ENCODE peak calls at places on chromosomes 16 and 17, in six cellular contexts. M, E, F, A, Z and V are unnamed samples.

GRCh38 chr17:68777243-68777855 is 176.2 kb upstream of the FAM20A start:
- DNase-seq in M (peak), E (peak), F (peak), A (peak), Z (peak), V (peak)

GRCh38 chr16:15949210-15950166 is at the start of gene ABCC1:
- DNase-seq in M (peak), E (peak), F (peak), A (peak), Z (no peak), V (peak)

GRCh38 chr16:75048546-75048945 is 49.7 kb downstream of the ZNRF1 start:
- DNase-seq in M (no peak), E (no peak), F (no peak), A (no peak), Z (no peak), V (no peak)

GRCh38 chr17:7853693-7854043 is 1.2 kb upstream of the TMEM88 start:
- DNase-seq in M (no peak), E (peak), F (peak), A (no peak), Z (no peak), V (no peak)

GRCh38 chr17:82696916-82697807 is 1.3 kb downstream of the RAB40B start:
- DNase-seq in M (no peak), E (peak), F (peak), A (peak), Z (no peak), V (no peak)

GRCh38 chr16:1206326-1206725 is 18.7 kb downstream of the TPSG1 start:
- DNase-seq in M (no peak), E (no peak), F (no peak), A (no peak), Z (no peak), V (no peak)

GRCh38 chr17:28076138-28076537 is 33.7 kb downstream of the NLK start:
- DNase-seq in M (no peak), E (no peak), F (no peak), A (no peak), Z (no peak), V (peak)

GRCh38 chr16:78137179-78137578 is 37.7 kb downstream of the WWOX start:
- DNase-seq in M (no peak), E (no peak), F (no peak), A (no peak), Z (no peak), V (no peak)

GRCh38 chr16:72139908-72140307 is 32.0 kb downstream of the PMFBP1 start:
- DNase-seq in M (no peak), E (no peak), F (no peak), A (no peak), Z (no peak), V (no peak)

GRCh38 chr16:3027983-3028715 is 4.3 kb downstream of the THOC6 start:
- DNase-seq in M (peak), E (peak), F (peak), A (peak), Z (peak), V (peak)

GRCh38 chr16:88543230-88543813 is 26.9 kb upstream of the ZC3H18 start:
- DNase-seq in M (no peak), E (no peak), F (no peak), A (no peak), Z (no peak), V (no peak)

GRCh38 chr16:58421029-58421428 is 28.8 kb downstream of the GINS3 start:
- DNase-seq in M (no peak), E (no peak), F (no peak), A (no peak), Z (no peak), V (peak)

GRCh38 chr17:2250140-2251095 is 53.2 kb downstream of the SMG6 start:
- DNase-seq in M (no peak), E (no peak), F (no peak), A (peak), Z (no peak), V (no peak)

GRCh38 chr17:45976755-45977505 is 22.1 kb upstream of the STH start:
- DNase-seq in M (no peak), E (no peak), F (no peak), A (no peak), Z (no peak), V (no peak)

GRCh38 chr17:37884516-37884915 is 39.7 kb upstream of the TBC1D3K start:
- DNase-seq in M (no peak), E (no peak), F (peak), A (no peak), Z (no peak), V (no peak)

GRCh38 chr17:73485130-73485529 is 159.1 kb downstream of the SDK2 start:
- DNase-seq in M (no peak), E (no peak), F (peak), A (no peak), Z (no peak), V (no peak)

GRCh38 chr17:77322534-77323412 is 182.0 kb downstream of the SEC14L1 start:
- DNase-seq in M (peak), E (peak), F (no peak), A (peak), Z (peak), V (peak)

GRCh38 chr16:12557808-12558207 is 245.9 kb downstream of the CPPED1 start:
- DNase-seq in M (no peak), E (peak), F (no peak), A (no peak), Z (no peak), V (peak)
- TF ChIP-seq EZH2phosphoT487 in M (no peak), E (no peak), F (no peak), A (no peak), Z (no peak), V (no peak)

DNA sequence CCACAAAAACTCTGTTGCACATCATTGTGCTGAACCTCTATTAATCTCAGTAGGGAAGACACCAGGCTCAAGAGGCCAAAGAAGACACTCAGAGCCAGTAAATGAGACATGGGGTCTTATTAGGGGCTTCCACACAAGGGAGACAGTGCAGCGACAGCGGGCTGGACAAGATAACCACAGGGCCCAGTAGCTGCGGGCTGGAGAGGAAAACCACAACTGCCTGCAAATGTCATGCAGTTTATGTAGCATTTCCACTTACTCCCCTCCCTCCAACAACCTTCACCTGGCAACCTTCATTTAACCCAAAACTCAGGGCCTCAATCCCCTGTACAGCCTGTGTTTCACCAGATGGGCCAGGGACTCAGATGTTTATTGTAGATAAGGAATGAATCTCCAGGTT is 185.6 kb downstream of the UTP18 start:
- DNase-seq in M (no peak), E (no peak), F (no peak), A (no peak), Z (no peak), V (no peak)
- TF ChIP-seq EZH2phosphoT487 in M (no peak), E (no peak), F (no peak), A (no peak), Z (no peak), V (no peak)

GRCh38 chr16:69410285-69410990 is 14.0 kb upstream of the CYB5B start:
- DNase-seq in M (peak), E (no peak), F (no peak), A (peak), Z (peak), V (no peak)
- TF ChIP-seq EZH2phosphoT487 in M (no peak), E (no peak), F (no peak), A (no peak), Z (no peak), V (no peak)

DNA sequence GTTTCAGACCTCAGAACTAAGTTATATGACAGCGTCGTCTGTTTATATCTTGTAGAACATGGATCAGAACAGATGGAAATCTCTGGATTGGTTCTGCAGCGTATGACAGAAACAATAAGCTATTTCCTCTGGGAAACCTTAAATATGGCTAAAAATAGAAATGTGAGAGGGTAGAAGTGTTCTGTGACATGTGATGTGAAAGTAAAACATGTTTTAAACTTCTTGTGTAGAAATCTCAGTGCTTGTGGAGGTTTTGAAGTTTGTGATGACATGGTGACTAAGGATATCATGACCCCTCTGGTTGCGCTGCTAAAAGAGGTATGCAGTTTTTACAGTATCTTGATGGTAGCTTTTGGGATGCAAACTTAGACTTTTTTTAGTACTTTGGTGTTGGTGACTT is 2.8 kb downstream of the HEATR3 start:
- DNase-seq in M (no peak), E (no peak), F (no peak), A (peak), Z (no peak), V (no peak)
- TF ChIP-seq EZH2phosphoT487 in M (no peak), E (no peak), F (no peak), A (no peak), Z (no peak), V (no peak)

GRCh38 chr17:20224379-20224778 is 215.2 kb downstream of the SPECC1 start:
- DNase-seq in M (no peak), E (no peak), F (no peak), A (no peak), Z (no peak), V (no peak)

GRCh38 chr17:20228410-20228809 is 219.3 kb downstream of the SPECC1 start:
- DNase-seq in M (no peak), E (no peak), F (no peak), A (no peak), Z (no peak), V (no peak)

GRCh38 chr17:20223808-20224328 is 214.7 kb downstream of the SPECC1 start:
- DNase-seq in M (peak), E (no peak), F (no peak), A (no peak), Z (no peak), V (no peak)

GRCh38 chr17:20226814-20227482 is 217.8 kb downstream of the SPECC1 start:
- DNase-seq in M (peak), E (peak), F (peak), A (peak), Z (peak), V (peak)

GRCh38 chr17:20225162-20226115 is 216.3 kb downstream of the SPECC1 start:
- DNase-seq in M (peak), E (no peak), F (peak), A (no peak), Z (no peak), V (no peak)
- TF ChIP-seq EZH2phosphoT487 in M (no peak), E (no peak), F (no peak), A (no peak), Z (no peak), V (no peak)

GRCh38 chr17:47801176-47801765 is 20.3 kb downstream of the OSBPL7 start:
- DNase-seq in M (no peak), E (no peak), F (no peak), A (no peak), Z (no peak), V (no peak)

GRCh38 chr17:47801906-47802305 is 19.7 kb downstream of the OSBPL7 start:
- DNase-seq in M (no peak), E (no peak), F (no peak), A (no peak), Z (no peak), V (no peak)

GRCh38 chr17:47803751-47804150 is 17.8 kb downstream of the OSBPL7 start:
- DNase-seq in M (no peak), E (no peak), F (no peak), A (no peak), Z (no peak), V (no peak)

GRCh38 chr17:47803201-47803600 is 18.4 kb downstream of the OSBPL7 start:
- DNase-seq in M (no peak), E (no peak), F (no peak), A (no peak), Z (no peak), V (no peak)

GRCh38 chr17:47802341-47803022 is 19.1 kb downstream of the OSBPL7 start:
- DNase-seq in M (peak), E (peak), F (peak), A (peak), Z (peak), V (peak)
- TF ChIP-seq EZH2phosphoT487 in M (no peak), E (no peak), F (no peak), A (no peak), Z (no peak), V (no peak)

DNA sequence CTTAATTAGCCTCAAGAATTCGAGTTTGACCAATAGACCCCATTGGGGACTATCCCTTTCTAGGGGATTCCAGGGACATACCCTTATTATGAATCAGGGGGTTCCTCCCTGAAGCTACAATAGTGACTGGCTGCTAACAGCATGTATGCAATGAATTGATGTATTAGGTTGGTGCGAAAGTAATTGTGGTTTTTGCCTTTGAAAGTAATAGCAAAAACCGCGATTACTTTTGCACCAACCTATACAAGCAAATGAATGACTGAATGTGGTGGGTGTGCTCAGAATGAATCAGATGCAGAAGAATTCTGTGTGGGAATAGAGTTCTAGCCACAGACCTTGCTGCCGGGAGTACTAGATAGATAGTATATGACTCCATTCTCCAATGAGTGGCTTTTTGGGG is 76.7 kb downstream of the HLF start:
- DNase-seq in M (no peak), E (no peak), F (no peak), A (peak), Z (no peak), V (no peak)
- TF ChIP-seq EZH2phosphoT487 in M (no peak), E (no peak), F (no peak), A (no peak), Z (no peak), V (no peak)